ENCODE peak calls at places on chromosomes 6 and 20, in ten cellular contexts. One of them, this sample, is unnamed.
A peak's percentile ranks its signal among the peaks of the same experiment; 100 is the strongest.

GRCh38 chr20:2593756-2594155 is 57.4 kb downstream of the TMC2 start:
- DNase-seq in activated T-helper 1 cell treated with anti-CD3 and anti-CD28 coated beads, Interleukin-2, amount 50 U/mL, for 16 hours: no peak
- DNase-seq in skeletal muscle cell: no peak
- DNase-seq in naive thymus-derived CD8-positive, alpha-beta T cell: no peak
- DNase-seq in Caco-2: no peak
- DNase-seq in HCEC 1CT: no peak
- DNase-seq in choroid plexus epithelial cell: no peak
- DNase-seq in activated T-helper 9 cell treated with anti-CD3 and anti-CD28 coated beads, Interleukin-2, amount 50 U/mL, for 16 hours: no peak
- DNase-seq in heart left ventricle: no peak
- DNase-seq in cardiac muscle cell: no peak
- DNase-seq in this sample: no peak

GRCh38 chr6:129717287-129717686 is 7.3 kb upstream of the ARHGAP18 start:
- DNase-seq in cardiac muscle cell: peak; percentile 40
- DNase-seq in HCEC 1CT: peak; percentile 54
- DNase-seq in Caco-2: no peak
- DNase-seq in skeletal muscle cell: no peak
- DNase-seq in naive thymus-derived CD8-positive, alpha-beta T cell: no peak
- DNase-seq in choroid plexus epithelial cell: peak; percentile 58
- DNase-seq in heart left ventricle: no peak
- DNase-seq in activated T-helper 9 cell treated with anti-CD3 and anti-CD28 coated beads, Interleukin-2, amount 50 U/mL, for 16 hours: no peak
- DNase-seq in activated T-helper 1 cell treated with anti-CD3 and anti-CD28 coated beads, Interleukin-2, amount 50 U/mL, for 16 hours: no peak
- DNase-seq in this sample: no peak

GRCh38 chr6:142280265-142280664 is 21.5 kb upstream of the ADGRG6 start:
- DNase-seq in activated T-helper 1 cell treated with anti-CD3 and anti-CD28 coated beads, Interleukin-2, amount 50 U/mL, for 16 hours: no peak
- DNase-seq in HCEC 1CT: no peak
- DNase-seq in cardiac muscle cell: no peak
- DNase-seq in Caco-2: no peak
- DNase-seq in heart left ventricle: no peak
- DNase-seq in skeletal muscle cell: no peak
- DNase-seq in naive thymus-derived CD8-positive, alpha-beta T cell: no peak
- DNase-seq in activated T-helper 9 cell treated with anti-CD3 and anti-CD28 coated beads, Interleukin-2, amount 50 U/mL, for 16 hours: no peak
- DNase-seq in choroid plexus epithelial cell: no peak
- DNase-seq in this sample: no peak

GRCh38 chr20:24049081-24049480 is 60.5 kb upstream of the GGTLC1 start:
- DNase-seq in activated T-helper 9 cell treated with anti-CD3 and anti-CD28 coated beads, Interleukin-2, amount 50 U/mL, for 16 hours: no peak
- DNase-seq in activated T-helper 1 cell treated with anti-CD3 and anti-CD28 coated beads, Interleukin-2, amount 50 U/mL, for 16 hours: no peak
- DNase-seq in heart left ventricle: no peak
- DNase-seq in naive thymus-derived CD8-positive, alpha-beta T cell: no peak
- DNase-seq in cardiac muscle cell: no peak
- DNase-seq in choroid plexus epithelial cell: no peak
- DNase-seq in HCEC 1CT: no peak
- DNase-seq in skeletal muscle cell: no peak
- DNase-seq in Caco-2: no peak
- DNase-seq in this sample: no peak

GRCh38 chr6:119322034-119322433 is 27.5 kb downstream of the MAN1A1 start:
- DNase-seq in activated T-helper 1 cell treated with anti-CD3 and anti-CD28 coated beads, Interleukin-2, amount 50 U/mL, for 16 hours: no peak
- DNase-seq in choroid plexus epithelial cell: no peak
- DNase-seq in naive thymus-derived CD8-positive, alpha-beta T cell: no peak
- DNase-seq in HCEC 1CT: no peak
- DNase-seq in cardiac muscle cell: no peak
- DNase-seq in Caco-2: no peak
- DNase-seq in activated T-helper 9 cell treated with anti-CD3 and anti-CD28 coated beads, Interleukin-2, amount 50 U/mL, for 16 hours: no peak
- DNase-seq in skeletal muscle cell: no peak
- DNase-seq in heart left ventricle: no peak
- DNase-seq in this sample: no peak

GRCh38 chr6:144413418-144413817 is 128.3 kb downstream of the UTRN start:
- DNase-seq in choroid plexus epithelial cell: no peak
- DNase-seq in activated T-helper 1 cell treated with anti-CD3 and anti-CD28 coated beads, Interleukin-2, amount 50 U/mL, for 16 hours: no peak
- DNase-seq in naive thymus-derived CD8-positive, alpha-beta T cell: no peak
- DNase-seq in HCEC 1CT: peak; percentile 49
- DNase-seq in Caco-2: no peak
- DNase-seq in activated T-helper 9 cell treated with anti-CD3 and anti-CD28 coated beads, Interleukin-2, amount 50 U/mL, for 16 hours: no peak
- DNase-seq in skeletal muscle cell: no peak
- DNase-seq in cardiac muscle cell: no peak
- DNase-seq in heart left ventricle: no peak
- DNase-seq in this sample: no peak

GRCh38 chr20:14418441-14418840 is 81.0 kb upstream of the FLRT3 start:
- DNase-seq in naive thymus-derived CD8-positive, alpha-beta T cell: no peak
- DNase-seq in activated T-helper 1 cell treated with anti-CD3 and anti-CD28 coated beads, Interleukin-2, amount 50 U/mL, for 16 hours: no peak
- DNase-seq in HCEC 1CT: no peak
- DNase-seq in Caco-2: no peak
- DNase-seq in activated T-helper 9 cell treated with anti-CD3 and anti-CD28 coated beads, Interleukin-2, amount 50 U/mL, for 16 hours: no peak
- DNase-seq in skeletal muscle cell: no peak
- DNase-seq in cardiac muscle cell: no peak
- DNase-seq in heart left ventricle: no peak
- DNase-seq in choroid plexus epithelial cell: no peak
- DNase-seq in this sample: no peak

GRCh38 chr6:70459235-70459634 is 45.9 kb downstream of the FAM135A start:
- DNase-seq in HCEC 1CT: no peak
- DNase-seq in Caco-2: no peak
- DNase-seq in naive thymus-derived CD8-positive, alpha-beta T cell: no peak
- DNase-seq in choroid plexus epithelial cell: no peak
- DNase-seq in activated T-helper 9 cell treated with anti-CD3 and anti-CD28 coated beads, Interleukin-2, amount 50 U/mL, for 16 hours: no peak
- DNase-seq in cardiac muscle cell: no peak
- DNase-seq in skeletal muscle cell: no peak
- DNase-seq in heart left ventricle: no peak
- DNase-seq in activated T-helper 1 cell treated with anti-CD3 and anti-CD28 coated beads, Interleukin-2, amount 50 U/mL, for 16 hours: no peak
- DNase-seq in this sample: no peak

GRCh38 chr6:74439412-74439811 is 743.4 kb downstream of the CD109 start:
- DNase-seq in activated T-helper 9 cell treated with anti-CD3 and anti-CD28 coated beads, Interleukin-2, amount 50 U/mL, for 16 hours: no peak
- DNase-seq in HCEC 1CT: no peak
- DNase-seq in naive thymus-derived CD8-positive, alpha-beta T cell: no peak
- DNase-seq in heart left ventricle: no peak
- DNase-seq in Caco-2: no peak
- DNase-seq in activated T-helper 1 cell treated with anti-CD3 and anti-CD28 coated beads, Interleukin-2, amount 50 U/mL, for 16 hours: no peak
- DNase-seq in skeletal muscle cell: no peak
- DNase-seq in choroid plexus epithelial cell: no peak
- DNase-seq in cardiac muscle cell: no peak
- DNase-seq in this sample: no peak

GRCh38 chr6:87697581-87698552 is 4.2 kb downstream of the AKIRIN2 start:
- DNase-seq in HCEC 1CT: peak; percentile 70
- DNase-seq in cardiac muscle cell: peak; percentile 90
- DNase-seq in skeletal muscle cell: peak; percentile 89
- DNase-seq in activated T-helper 1 cell treated with anti-CD3 and anti-CD28 coated beads, Interleukin-2, amount 50 U/mL, for 16 hours: no peak
- DNase-seq in Caco-2: no peak
- DNase-seq in choroid plexus epithelial cell: peak; percentile 93
- DNase-seq in activated T-helper 9 cell treated with anti-CD3 and anti-CD28 coated beads, Interleukin-2, amount 50 U/mL, for 16 hours: no peak
- DNase-seq in heart left ventricle: no peak
- DNase-seq in naive thymus-derived CD8-positive, alpha-beta T cell: no peak
- DNase-seq in this sample: no peak

GRCh38 chr6:128307671-128308070 is 212.7 kb downstream of the PTPRK start:
- DNase-seq in Caco-2: no peak
- DNase-seq in activated T-helper 1 cell treated with anti-CD3 and anti-CD28 coated beads, Interleukin-2, amount 50 U/mL, for 16 hours: no peak
- DNase-seq in naive thymus-derived CD8-positive, alpha-beta T cell: no peak
- DNase-seq in cardiac muscle cell: no peak
- DNase-seq in activated T-helper 9 cell treated with anti-CD3 and anti-CD28 coated beads, Interleukin-2, amount 50 U/mL, for 16 hours: no peak
- DNase-seq in skeletal muscle cell: no peak
- DNase-seq in HCEC 1CT: no peak
- DNase-seq in choroid plexus epithelial cell: no peak
- DNase-seq in heart left ventricle: no peak
- DNase-seq in this sample: no peak

GRCh38 chr6:3421763-3422456 is 34.9 kb downstream of the SLC22A23 start:
- DNase-seq in activated T-helper 9 cell treated with anti-CD3 and anti-CD28 coated beads, Interleukin-2, amount 50 U/mL, for 16 hours: no peak
- DNase-seq in heart left ventricle: no peak
- DNase-seq in choroid plexus epithelial cell: peak; percentile 76
- DNase-seq in HCEC 1CT: no peak
- DNase-seq in skeletal muscle cell: peak; percentile 50
- DNase-seq in cardiac muscle cell: peak; percentile 71
- DNase-seq in naive thymus-derived CD8-positive, alpha-beta T cell: no peak
- DNase-seq in Caco-2: no peak
- DNase-seq in activated T-helper 1 cell treated with anti-CD3 and anti-CD28 coated beads, Interleukin-2, amount 50 U/mL, for 16 hours: no peak
- DNase-seq in this sample: no peak

GRCh38 chr6:40810176-40810575 is 223.0 kb upstream of the LRFN2 start:
- DNase-seq in Caco-2: no peak
- DNase-seq in heart left ventricle: no peak
- DNase-seq in skeletal muscle cell: no peak
- DNase-seq in cardiac muscle cell: no peak
- DNase-seq in naive thymus-derived CD8-positive, alpha-beta T cell: no peak
- DNase-seq in activated T-helper 9 cell treated with anti-CD3 and anti-CD28 coated beads, Interleukin-2, amount 50 U/mL, for 16 hours: no peak
- DNase-seq in HCEC 1CT: no peak
- DNase-seq in activated T-helper 1 cell treated with anti-CD3 and anti-CD28 coated beads, Interleukin-2, amount 50 U/mL, for 16 hours: no peak
- DNase-seq in choroid plexus epithelial cell: no peak
- DNase-seq in this sample: no peak

GRCh38 chr6:24909281-24910216 is 26.2 kb downstream of the RIPOR2 start:
- DNase-seq in naive thymus-derived CD8-positive, alpha-beta T cell: no peak
- DNase-seq in skeletal muscle cell: no peak
- DNase-seq in activated T-helper 1 cell treated with anti-CD3 and anti-CD28 coated beads, Interleukin-2, amount 50 U/mL, for 16 hours: no peak
- DNase-seq in Caco-2: no peak
- DNase-seq in activated T-helper 9 cell treated with anti-CD3 and anti-CD28 coated beads, Interleukin-2, amount 50 U/mL, for 16 hours: no peak
- DNase-seq in HCEC 1CT: no peak
- DNase-seq in choroid plexus epithelial cell: no peak
- DNase-seq in heart left ventricle: no peak
- DNase-seq in cardiac muscle cell: no peak
- DNase-seq in this sample: no peak

GRCh38 chr6:33880104-33880678 is 76.4 kb upstream of the MLN start:
- DNase-seq in heart left ventricle: no peak
- DNase-seq in choroid plexus epithelial cell: no peak
- DNase-seq in naive thymus-derived CD8-positive, alpha-beta T cell: no peak
- DNase-seq in skeletal muscle cell: no peak
- DNase-seq in cardiac muscle cell: no peak
- DNase-seq in activated T-helper 1 cell treated with anti-CD3 and anti-CD28 coated beads, Interleukin-2, amount 50 U/mL, for 16 hours: no peak
- DNase-seq in Caco-2: no peak
- DNase-seq in HCEC 1CT: no peak
- DNase-seq in activated T-helper 9 cell treated with anti-CD3 and anti-CD28 coated beads, Interleukin-2, amount 50 U/mL, for 16 hours: no peak
- DNase-seq in this sample: no peak

GRCh38 chr6:156191895-156192294 is 585.3 kb upstream of the ARID1B start:
- DNase-seq in naive thymus-derived CD8-positive, alpha-beta T cell: no peak
- DNase-seq in activated T-helper 1 cell treated with anti-CD3 and anti-CD28 coated beads, Interleukin-2, amount 50 U/mL, for 16 hours: no peak
- DNase-seq in Caco-2: no peak
- DNase-seq in cardiac muscle cell: no peak
- DNase-seq in activated T-helper 9 cell treated with anti-CD3 and anti-CD28 coated beads, Interleukin-2, amount 50 U/mL, for 16 hours: no peak
- DNase-seq in choroid plexus epithelial cell: no peak
- DNase-seq in skeletal muscle cell: no peak
- DNase-seq in heart left ventricle: no peak
- DNase-seq in HCEC 1CT: no peak
- DNase-seq in this sample: no peak

GRCh38 chr20:62761058-62761758 is 35.1 kb upstream of the MRGBP start:
- DNase-seq in activated T-helper 9 cell treated with anti-CD3 and anti-CD28 coated beads, Interleukin-2, amount 50 U/mL, for 16 hours: no peak
- DNase-seq in HCEC 1CT: no peak
- DNase-seq in skeletal muscle cell: no peak
- DNase-seq in Caco-2: no peak
- DNase-seq in cardiac muscle cell: no peak
- DNase-seq in activated T-helper 1 cell treated with anti-CD3 and anti-CD28 coated beads, Interleukin-2, amount 50 U/mL, for 16 hours: no peak
- DNase-seq in naive thymus-derived CD8-positive, alpha-beta T cell: no peak
- DNase-seq in choroid plexus epithelial cell: no peak
- DNase-seq in heart left ventricle: no peak
- DNase-seq in this sample: no peak

GRCh38 chr6:11380969-11381744 is 148.7 kb upstream of the NEDD9 start:
- DNase-seq in HCEC 1CT: no peak
- DNase-seq in activated T-helper 1 cell treated with anti-CD3 and anti-CD28 coated beads, Interleukin-2, amount 50 U/mL, for 16 hours: no peak
- DNase-seq in choroid plexus epithelial cell: peak; percentile 47
- DNase-seq in cardiac muscle cell: no peak
- DNase-seq in heart left ventricle: no peak
- DNase-seq in naive thymus-derived CD8-positive, alpha-beta T cell: no peak
- DNase-seq in activated T-helper 9 cell treated with anti-CD3 and anti-CD28 coated beads, Interleukin-2, amount 50 U/mL, for 16 hours: no peak
- DNase-seq in Caco-2: no peak
- DNase-seq in skeletal muscle cell: no peak
- DNase-seq in this sample: no peak

GRCh38 chr6:36235309-36235708 is 34.6 kb upstream of the PNPLA1 start:
- DNase-seq in naive thymus-derived CD8-positive, alpha-beta T cell: no peak
- DNase-seq in activated T-helper 1 cell treated with anti-CD3 and anti-CD28 coated beads, Interleukin-2, amount 50 U/mL, for 16 hours: no peak
- DNase-seq in skeletal muscle cell: no peak
- DNase-seq in Caco-2: no peak
- DNase-seq in cardiac muscle cell: no peak
- DNase-seq in HCEC 1CT: no peak
- DNase-seq in heart left ventricle: no peak
- DNase-seq in activated T-helper 9 cell treated with anti-CD3 and anti-CD28 coated beads, Interleukin-2, amount 50 U/mL, for 16 hours: no peak
- DNase-seq in choroid plexus epithelial cell: peak; percentile 36
- DNase-seq in this sample: no peak

GRCh38 chr6:125293587-125293986 is 8.2 kb downstream of the HDDC2 start:
- DNase-seq in heart left ventricle: no peak
- DNase-seq in HCEC 1CT: no peak
- DNase-seq in activated T-helper 1 cell treated with anti-CD3 and anti-CD28 coated beads, Interleukin-2, amount 50 U/mL, for 16 hours: no peak
- DNase-seq in Caco-2: no peak
- DNase-seq in skeletal muscle cell: no peak
- DNase-seq in activated T-helper 9 cell treated with anti-CD3 and anti-CD28 coated beads, Interleukin-2, amount 50 U/mL, for 16 hours: no peak
- DNase-seq in choroid plexus epithelial cell: no peak
- DNase-seq in naive thymus-derived CD8-positive, alpha-beta T cell: no peak
- DNase-seq in cardiac muscle cell: no peak
- DNase-seq in this sample: no peak

GRCh38 chr6:40957616-40958492 is 81.2 kb downstream of the UNC5CL start:
- DNase-seq in skeletal muscle cell: no peak
- DNase-seq in cardiac muscle cell: peak; percentile 27
- DNase-seq in Caco-2: peak; percentile 42
- DNase-seq in choroid plexus epithelial cell: peak; percentile 35
- DNase-seq in heart left ventricle: no peak
- DNase-seq in HCEC 1CT: peak; percentile 61
- DNase-seq in naive thymus-derived CD8-positive, alpha-beta T cell: no peak
- DNase-seq in activated T-helper 1 cell treated with anti-CD3 and anti-CD28 coated beads, Interleukin-2, amount 50 U/mL, for 16 hours: no peak
- DNase-seq in activated T-helper 9 cell treated with anti-CD3 and anti-CD28 coated beads, Interleukin-2, amount 50 U/mL, for 16 hours: no peak
- DNase-seq in this sample: no peak

GRCh38 chr6:29236060-29236459 is 65.4 kb downstream of the OR2J2 start:
- DNase-seq in cardiac muscle cell: no peak
- DNase-seq in choroid plexus epithelial cell: no peak
- DNase-seq in HCEC 1CT: no peak
- DNase-seq in activated T-helper 1 cell treated with anti-CD3 and anti-CD28 coated beads, Interleukin-2, amount 50 U/mL, for 16 hours: no peak
- DNase-seq in naive thymus-derived CD8-positive, alpha-beta T cell: no peak
- DNase-seq in activated T-helper 9 cell treated with anti-CD3 and anti-CD28 coated beads, Interleukin-2, amount 50 U/mL, for 16 hours: no peak
- DNase-seq in Caco-2: no peak
- DNase-seq in heart left ventricle: no peak
- DNase-seq in skeletal muscle cell: no peak
- DNase-seq in this sample: no peak

GRCh38 chr20:1567392-1568165 is 10.1 kb upstream of the SIRPD start:
- DNase-seq in choroid plexus epithelial cell: peak; percentile 41
- DNase-seq in heart left ventricle: no peak
- DNase-seq in activated T-helper 1 cell treated with anti-CD3 and anti-CD28 coated beads, Interleukin-2, amount 50 U/mL, for 16 hours: no peak
- DNase-seq in skeletal muscle cell: peak; percentile 27
- DNase-seq in Caco-2: no peak
- DNase-seq in cardiac muscle cell: peak; percentile 33
- DNase-seq in HCEC 1CT: peak; percentile 75
- DNase-seq in naive thymus-derived CD8-positive, alpha-beta T cell: no peak
- DNase-seq in activated T-helper 9 cell treated with anti-CD3 and anti-CD28 coated beads, Interleukin-2, amount 50 U/mL, for 16 hours: no peak
- DNase-seq in this sample: no peak

GRCh38 chr20:7940341-7940740 is at the start of gene HAO1:
- DNase-seq in choroid plexus epithelial cell: no peak
- DNase-seq in activated T-helper 9 cell treated with anti-CD3 and anti-CD28 coated beads, Interleukin-2, amount 50 U/mL, for 16 hours: no peak
- DNase-seq in activated T-helper 1 cell treated with anti-CD3 and anti-CD28 coated beads, Interleukin-2, amount 50 U/mL, for 16 hours: no peak
- DNase-seq in heart left ventricle: no peak
- DNase-seq in naive thymus-derived CD8-positive, alpha-beta T cell: no peak
- DNase-seq in skeletal muscle cell: no peak
- DNase-seq in HCEC 1CT: no peak
- DNase-seq in cardiac muscle cell: no peak
- DNase-seq in Caco-2: no peak
- DNase-seq in this sample: no peak

GRCh38 chr6:30006170-30007131 is 54.6 kb upstream of the POLR1H start:
- DNase-seq in activated T-helper 1 cell treated with anti-CD3 and anti-CD28 coated beads, Interleukin-2, amount 50 U/mL, for 16 hours: no peak
- DNase-seq in HCEC 1CT: no peak
- DNase-seq in naive thymus-derived CD8-positive, alpha-beta T cell: no peak
- DNase-seq in skeletal muscle cell: no peak
- DNase-seq in Caco-2: no peak
- DNase-seq in activated T-helper 9 cell treated with anti-CD3 and anti-CD28 coated beads, Interleukin-2, amount 50 U/mL, for 16 hours: peak; percentile 9
- DNase-seq in cardiac muscle cell: peak; percentile 5
- DNase-seq in choroid plexus epithelial cell: peak; percentile 4
- DNase-seq in heart left ventricle: peak; percentile 53
- DNase-seq in this sample: peak; percentile 52

GRCh38 chr6:130390890-130391289 is 25.1 kb downstream of the TMEM200A start:
- DNase-seq in Caco-2: no peak
- DNase-seq in naive thymus-derived CD8-positive, alpha-beta T cell: no peak
- DNase-seq in skeletal muscle cell: no peak
- DNase-seq in HCEC 1CT: no peak
- DNase-seq in activated T-helper 1 cell treated with anti-CD3 and anti-CD28 coated beads, Interleukin-2, amount 50 U/mL, for 16 hours: no peak
- DNase-seq in cardiac muscle cell: no peak
- DNase-seq in activated T-helper 9 cell treated with anti-CD3 and anti-CD28 coated beads, Interleukin-2, amount 50 U/mL, for 16 hours: no peak
- DNase-seq in choroid plexus epithelial cell: no peak
- DNase-seq in heart left ventricle: no peak
- DNase-seq in this sample: no peak